ENCODE peak calls at places on chromosomes 5 and 9, in seven cellular contexts. W is HepG2, N is GM12878, R is GM12891, O is K562, F is SK-N-SH, Z is H1. X is an unnamed sample.

GRCh38 chr5:1521671-1522600 is 1.8 kb downstream of the LPCAT1 start:
- DNase-seq in W (peak; percentile 21), N (no peak), R (no peak), O (no peak), F (peak; percentile 62), Z (no peak), X (no peak)

GRCh38 chr9:6869081-6869948 is 111.5 kb downstream of the KDM4C start:
- DNase-seq in W (no peak), N (no peak), R (no peak), O (no peak), F (peak; percentile 57), Z (no peak), X (no peak)

GRCh38 chr5:143205386-143205785 is 198.1 kb downstream of the NR3C1 start:
- DNase-seq in W (no peak), N (no peak), R (no peak), O (no peak), F (no peak), Z (no peak), X (no peak)

GRCh38 chr5:124157320-124157719 is 589.1 kb downstream of the ZNF608 start:
- DNase-seq in W (no peak), N (peak; percentile 4), R (no peak), O (no peak), F (no peak), Z (no peak), X (no peak)

GRCh38 chr5:179818746-179819295 is 1.9 kb upstream of the SQSTM1 start:
- DNase-seq in W (peak; percentile 94), N (peak; percentile 82), R (peak; percentile 87), O (peak; percentile 83), F (peak; percentile 88), Z (no peak), X (peak; percentile 89)

GRCh38 chr5:17282283-17283120 is 65.1 kb downstream of the BASP1 start:
- DNase-seq in W (no peak), N (peak; percentile 91), R (peak; percentile 35), O (no peak), F (no peak), Z (no peak), X (peak; percentile 25)

GRCh38 chr5:107517185-107517868 is 153.4 kb downstream of the EFNA5 start:
- DNase-seq in W (no peak), N (no peak), R (no peak), O (no peak), F (no peak), Z (no peak), X (no peak)

GRCh38 chr5:77282337-77283027 is 72.0 kb downstream of the PDE8B start:
- DNase-seq in W (no peak), N (no peak), R (no peak), O (no peak), F (peak; percentile 29), Z (no peak), X (no peak)

GRCh38 chr5:158977642-158978041 is 122.1 kb downstream of the EBF1 start:
- DNase-seq in W (no peak), N (no peak), R (no peak), O (no peak), F (no peak), Z (no peak), X (no peak)

GRCh38 chr5:100505984-100506670 is 29.0 kb upstream of the FAM174A start:
- DNase-seq in W (no peak), N (no peak), R (no peak), O (no peak), F (no peak), Z (no peak), X (no peak)

GRCh38 chr9:16385590-16386578 is 484.6 kb downstream of the BNC2 start:
- DNase-seq in W (no peak), N (no peak), R (no peak), O (no peak), F (no peak), Z (no peak), X (no peak)

DNA sequence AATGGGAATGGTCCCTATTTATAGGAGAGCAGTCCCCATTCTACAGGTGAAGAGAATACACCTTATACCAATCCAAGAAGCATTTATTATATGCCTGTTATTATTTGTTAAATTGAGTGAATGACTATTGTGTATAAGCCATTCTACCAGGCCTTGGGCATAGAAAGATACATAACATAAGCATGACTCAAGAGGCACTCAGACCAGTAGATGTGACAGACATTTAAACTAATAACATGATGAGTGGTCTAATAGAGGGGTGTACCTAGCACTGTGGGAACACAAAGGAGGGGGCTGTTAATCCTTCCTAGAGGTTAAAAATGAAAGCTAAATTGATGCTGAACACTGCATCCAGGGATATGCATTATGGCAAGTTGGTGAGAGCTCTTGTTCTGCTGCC is 145.0 kb upstream of the TNC start:
- DNase-seq in W (no peak), N (no peak), R (no peak), O (no peak), F (peak; percentile 6), Z (no peak), X (no peak)
- TF ChIP-seq TAF1 in W (no peak), N (no peak), R (no peak), O (no peak), F (no peak), Z (no peak), X (no peak)

GRCh38 chr9:124859803-124860581 is 1.8 kb downstream of the RPL35 start:
- DNase-seq in W (no peak), N (no peak), R (no peak), O (no peak), F (no peak), Z (no peak), X (no peak)
- TF ChIP-seq POLR2AphosphoS5 in W (no peak), N (peak; percentile 62), R (peak; percentile 16), O (no peak), F (no peak), Z (peak; percentile 42), X (peak; percentile 44)

GRCh38 chr5:137566118-137566541 is 67.0 kb upstream of the SPOCK1 start:
- DNase-seq in W (no peak), N (no peak), R (no peak), O (peak; percentile 14), F (no peak), Z (no peak), X (no peak)
- TF ChIP-seq TAF1 in W (no peak), N (no peak), R (no peak), O (no peak), F (no peak), Z (no peak), X (no peak)

GRCh38 chr9:133934512-133935221 is 57.5 kb downstream of the VAV2 start:
- DNase-seq in W (no peak), N (no peak), R (no peak), O (no peak), F (no peak), Z (no peak), X (no peak)

GRCh38 chr9:133938086-133938485 is 54.0 kb downstream of the VAV2 start:
- DNase-seq in W (no peak), N (no peak), R (no peak), O (no peak), F (no peak), Z (no peak), X (no peak)

GRCh38 chr9:133937120-133937519 is 55.0 kb downstream of the VAV2 start:
- DNase-seq in W (no peak), N (no peak), R (no peak), O (no peak), F (no peak), Z (no peak), X (no peak)

GRCh38 chr9:133933426-133934026 is 58.6 kb downstream of the VAV2 start:
- DNase-seq in W (no peak), N (no peak), R (no peak), O (no peak), F (no peak), Z (no peak), X (no peak)

DNA sequence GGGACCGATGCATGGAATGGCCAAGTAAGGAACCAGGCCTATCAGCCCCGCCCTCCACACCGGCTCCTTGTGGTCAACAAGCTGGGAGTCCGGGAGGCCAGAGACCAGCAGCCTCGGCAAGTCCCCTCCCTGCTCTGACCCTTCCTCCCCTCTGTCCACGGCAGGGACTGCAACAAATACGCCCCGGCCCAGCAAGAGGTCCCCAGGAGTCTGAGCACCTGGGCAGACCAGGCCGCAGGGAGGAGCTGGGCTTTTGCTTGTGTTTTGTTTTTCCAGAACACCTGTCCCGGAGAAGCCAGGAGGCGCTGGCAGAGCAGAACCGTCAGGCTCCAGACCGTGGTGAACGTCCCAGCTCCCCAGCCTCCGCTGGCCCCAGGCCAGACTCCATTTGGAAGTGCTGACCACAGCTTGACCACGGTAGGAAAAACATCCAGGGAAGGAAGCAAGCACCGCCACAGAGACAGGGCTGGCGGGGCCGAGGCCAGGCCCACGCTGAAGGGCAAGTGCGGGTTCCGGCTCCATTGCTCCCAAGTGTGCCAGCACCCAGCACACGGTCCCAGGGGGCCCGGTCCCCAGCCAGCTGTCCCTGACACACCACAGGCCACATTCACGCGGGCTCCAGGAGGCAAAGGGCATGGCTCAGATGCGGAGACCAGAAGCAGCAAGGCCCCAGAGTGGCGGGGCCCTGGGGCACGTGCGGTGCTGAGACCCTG is 56.6 kb downstream of the VAV2 start:
- DNase-seq in W (no peak), N (no peak), R (no peak), O (no peak), F (peak; percentile 72), Z (no peak), X (no peak)
- TF ChIP-seq POLR2AphosphoS5 in W (no peak), N (no peak), R (no peak), O (no peak), F (no peak), Z (no peak), X (no peak)

DNA sequence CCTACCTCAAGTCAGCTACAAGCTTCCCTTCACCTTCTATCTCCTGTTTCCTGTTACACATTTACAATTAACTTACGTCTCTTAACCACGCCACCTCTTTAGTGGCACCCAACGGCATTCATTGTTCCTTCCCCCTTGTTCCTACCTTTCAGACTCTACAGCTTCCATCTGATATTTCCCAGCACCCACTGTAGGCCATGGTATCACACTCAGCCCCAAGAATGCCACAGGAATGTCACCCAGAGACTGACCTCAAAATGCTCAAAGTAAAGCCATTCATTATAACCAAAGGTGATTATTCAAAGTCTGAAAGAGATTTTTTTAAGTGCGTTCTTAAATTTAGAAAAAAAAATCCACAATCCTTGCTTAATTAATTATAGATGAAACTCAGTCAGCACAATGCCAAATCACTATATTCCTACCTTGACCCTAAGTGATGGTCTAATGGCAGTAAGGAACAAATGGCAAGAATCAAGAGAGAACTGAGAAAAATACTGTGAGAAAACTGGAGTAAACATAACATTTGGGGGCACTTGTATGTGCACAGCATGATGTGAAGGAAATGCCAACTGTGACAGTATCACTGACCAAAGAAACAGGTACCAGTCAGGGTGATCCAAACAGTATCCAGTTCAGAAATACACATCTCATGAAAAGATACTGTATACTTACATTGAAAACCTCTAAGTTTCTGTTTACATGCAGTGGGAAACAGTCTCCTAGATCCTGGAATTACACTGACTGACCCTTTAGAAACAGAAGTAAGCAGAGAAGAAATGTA is 52.1 kb downstream of the CTNND2 start:
- DNase-seq in W (no peak), N (no peak), R (no peak), O (no peak), F (no peak), Z (no peak), X (no peak)
- TF ChIP-seq TAF1 in W (no peak), N (no peak), R (no peak), O (no peak), F (no peak), Z (no peak), X (no peak)